ENCODE peak calls at places on chromosomes 13 and 19, in eight cellular contexts. U is AG04450, K is GM10248, T is lung, A is suprapubic skin, F is right atrium auricular region, D is left ventricle myocardium inferior, M is AG04449. P is an unnamed sample.

GRCh38 chr19:14021474-14021873 is 6.5 kb upstream of the RLN3 start:
- DNase-seq in K (no peak), A (no peak), U (no peak), F (no peak), T (no peak), D (no peak), M (no peak), P (no peak)

GRCh38 chr13:20121154-20121515 is 39.7 kb downstream of the GJA3 start:
- DNase-seq in K (no peak), F (no peak), T (no peak), U (no peak), A (no peak), D (no peak), M (no peak), P (no peak)

GRCh38 chr19:38852231-38853044 is 2.7 kb upstream of the HNRNPL start:
- DNase-seq in M (no peak), F (peak), K (no peak), D (peak), A (peak), T (peak), U (no peak), P (peak)

GRCh38 chr13:51539887-51540286 is 44.4 kb upstream of the WDFY2 start:
- DNase-seq in M (no peak), K (no peak), F (no peak), A (no peak), U (no peak), D (no peak), T (no peak), P (no peak)

GRCh38 chr19:13718733-13719132 is 45.6 kb upstream of the MRI1 start:
- DNase-seq in U (peak), M (peak), D (peak), A (no peak), K (no peak), T (no peak), F (no peak), P (no peak)

GRCh38 chr13:100100115-100100879 is 11.4 kb downstream of the PCCA start:
- DNase-seq in K (no peak), D (no peak), U (peak), F (no peak), M (no peak), A (no peak), T (no peak), P (no peak)

GRCh38 chr19:44658069-44658727 is 13.1 kb upstream of the CEACAM19 start:
- DNase-seq in M (no peak), F (no peak), A (no peak), T (no peak), K (no peak), U (no peak), D (no peak), P (no peak)

GRCh38 chr13:113637262-113638160 is 20.5 kb downstream of the ATP4B start:
- DNase-seq in F (no peak), M (no peak), T (no peak), K (no peak), U (no peak), A (no peak), D (peak), P (no peak)

GRCh38 chr19:4455742-4456565 is 1.6 kb downstream of the UBXN6 start:
- DNase-seq in F (no peak), K (no peak), T (no peak), D (peak), A (peak), U (no peak), M (no peak), P (no peak)

GRCh38 chr19:36421749-36422481 is 3.5 kb upstream of the ZFP82 start:
- DNase-seq in D (no peak), T (no peak), A (no peak), K (no peak), F (no peak), M (no peak), U (no peak), P (no peak)

GRCh38 chr19:3440082-3440481 is 40.2 kb downstream of the SMIM24 start:
- DNase-seq in U (no peak), D (peak), M (no peak), K (peak), T (peak), A (no peak), F (no peak), P (peak)
- TF ChIP-seq CTCF in U (peak), D (peak), M (peak), K (peak), T (peak), A (peak), F (peak), P (peak)

GRCh38 chr13:109130093-109130835 is 500.9 kb downstream of the MYO16 start:
- DNase-seq in F (no peak), K (no peak), T (no peak), M (no peak), D (no peak), A (no peak), U (no peak), P (no peak)

GRCh38 chr13:109131698-109132257 is 502.4 kb downstream of the MYO16 start:
- DNase-seq in M (no peak), K (peak), U (no peak), T (no peak), F (no peak), A (no peak), D (no peak), P (no peak)

GRCh38 chr13:109136873-109137272 is 507.5 kb downstream of the MYO16 start:
- DNase-seq in K (no peak), U (no peak), A (no peak), D (no peak), F (no peak), M (no peak), T (no peak), P (no peak)

GRCh38 chr13:109139346-109139745 is 509.9 kb downstream of the MYO16 start:
- DNase-seq in M (no peak), U (no peak), K (no peak), A (no peak), F (no peak), D (no peak), T (no peak), P (no peak)

DNA sequence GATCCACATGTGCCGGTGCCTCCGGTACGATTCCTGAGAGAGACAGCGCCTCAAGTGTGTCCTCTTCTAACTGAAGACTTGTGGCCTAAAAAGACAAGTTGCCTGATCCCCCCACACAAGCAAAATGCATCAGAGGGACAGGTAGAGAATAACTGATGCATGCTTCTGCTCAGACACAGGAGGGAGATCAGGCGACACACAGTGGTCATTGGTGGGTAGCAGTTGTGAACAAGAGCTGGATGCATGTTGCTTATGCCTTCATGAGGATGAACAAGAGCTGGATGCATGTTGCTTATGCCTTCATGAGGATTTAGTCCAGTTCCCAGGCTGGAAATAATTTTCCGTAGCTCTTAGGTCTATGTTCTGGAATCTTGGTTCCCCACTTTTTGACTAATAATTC is 505.6 kb downstream of the MYO16 start:
- DNase-seq in K (no peak), F (no peak), T (no peak), U (no peak), D (no peak), A (no peak), M (no peak), P (no peak)
- TF ChIP-seq CTCF in K (no peak), F (no peak), T (no peak), U (no peak), D (no peak), A (no peak), M (peak), P (no peak)

GRCh38 chr13:32261567-32261966 is 53.6 kb downstream of the ZAR1L start:
- DNase-seq in D (peak), M (no peak), K (no peak), T (peak), A (no peak), F (peak), U (peak), P (no peak)

GRCh38 chr13:32262165-32262564 is 53.0 kb downstream of the ZAR1L start:
- DNase-seq in T (no peak), D (no peak), U (no peak), K (no peak), F (no peak), M (no peak), A (no peak), P (no peak)

GRCh38 chr13:32256243-32256642 is 58.9 kb downstream of the ZAR1L start:
- DNase-seq in K (no peak), A (no peak), F (no peak), U (no peak), M (no peak), D (no peak), T (no peak), P (no peak)

GRCh38 chr13:32257649-32258048 is 57.5 kb downstream of the ZAR1L start:
- DNase-seq in T (no peak), A (no peak), K (no peak), F (no peak), U (no peak), M (no peak), D (no peak), P (no peak)

DNA sequence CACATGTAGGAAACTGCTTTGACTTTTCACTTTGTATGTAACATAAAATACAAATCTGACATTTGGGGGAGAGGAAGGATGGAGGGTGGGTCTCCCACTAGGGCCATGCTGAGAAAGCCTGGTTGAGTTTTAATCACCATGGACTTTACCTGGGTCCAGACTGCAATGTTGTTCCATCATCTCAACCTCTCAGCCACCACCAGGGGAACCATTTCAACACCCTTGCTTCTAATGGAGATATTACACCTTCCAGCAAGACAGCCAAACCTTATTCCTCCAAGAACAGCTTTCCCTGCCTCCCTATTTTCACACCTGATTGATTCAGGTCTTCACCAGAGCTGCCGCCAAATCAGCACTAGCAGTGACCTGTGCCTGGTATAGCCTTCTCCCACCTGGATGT is 56.0 kb downstream of the ZAR1L start:
- DNase-seq in M (no peak), D (no peak), F (no peak), A (no peak), T (no peak), K (no peak), U (no peak), P (no peak)
- TF ChIP-seq CTCF in M (no peak), D (peak), F (peak), A (no peak), T (no peak), K (no peak), U (no peak), P (no peak)

GRCh38 chr13:74678308-74678958 is 544.2 kb upstream of the KLF12 start:
- DNase-seq in U (no peak), K (no peak), M (no peak), A (no peak), F (no peak), T (no peak), D (no peak), P (no peak)

GRCh38 chr13:74681891-74682290 is 547.7 kb upstream of the KLF12 start:
- DNase-seq in A (no peak), M (no peak), F (no peak), D (no peak), T (no peak), U (no peak), K (no peak), P (no peak)

GRCh38 chr13:74687452-74688180 is 553.4 kb upstream of the KLF12 start:
- DNase-seq in D (no peak), F (no peak), T (no peak), K (no peak), M (no peak), A (no peak), U (no peak), P (peak)

DNA sequence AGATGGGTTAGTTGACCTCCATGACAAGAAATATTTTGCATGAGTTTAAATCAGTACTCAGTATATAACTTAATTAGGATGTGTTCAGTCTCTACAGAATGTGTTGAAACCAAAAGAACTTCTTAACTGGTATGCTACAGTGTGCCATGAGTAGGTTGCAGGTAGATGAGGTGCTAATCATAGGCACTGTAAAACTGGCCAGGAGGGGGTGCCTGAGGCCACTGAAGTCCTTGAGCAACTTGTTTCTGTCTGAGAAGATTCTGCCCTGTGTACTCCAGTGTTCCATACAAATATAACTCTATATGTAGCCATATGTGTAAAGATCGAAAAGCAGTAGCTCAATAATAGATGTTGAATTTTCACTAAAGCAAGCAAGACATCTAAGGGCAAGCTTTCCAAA is 549.2 kb upstream of the KLF12 start:
- DNase-seq in U (no peak), D (no peak), K (no peak), T (no peak), M (no peak), A (no peak), F (no peak), P (peak)
- TF ChIP-seq CTCF in U (peak), D (no peak), K (no peak), T (no peak), M (no peak), A (no peak), F (no peak), P (no peak)